ENCODE peak calls at places on chromosomes 13 and 19, in seven cellular contexts. One of them, this sample, is unnamed.

GRCh38 chr13:94309997-94310842 is 169.3 kb downstream of the DCT start:
- DNase-seq in IMR-90: peak; percentile 96
- DNase-seq in body of pancreas: no peak
- DNase-seq in uterus: no peak
- DNase-seq in testis: no peak
- DNase-seq in heart left ventricle: no peak
- DNase-seq in adrenal gland: no peak
- DNase-seq in this sample: no peak

GRCh38 chr13:100597253-100597652 is 8.7 kb upstream of the GGACT start:
- DNase-seq in IMR-90: peak; percentile 17
- DNase-seq in body of pancreas: no peak
- DNase-seq in uterus: no peak
- DNase-seq in testis: no peak
- DNase-seq in heart left ventricle: no peak
- DNase-seq in adrenal gland: no peak
- DNase-seq in this sample: no peak

GRCh38 chr13:112447761-112448603 is 71.8 kb downstream of the SPACA7 start:
- DNase-seq in IMR-90: no peak
- DNase-seq in body of pancreas: no peak
- DNase-seq in uterus: no peak
- DNase-seq in testis: no peak
- DNase-seq in heart left ventricle: no peak
- DNase-seq in adrenal gland: no peak
- DNase-seq in this sample: no peak

GRCh38 chr19:13881692-13882418 is 4.9 kb downstream of the NANOS3 start:
- DNase-seq in IMR-90: peak; percentile 39
- DNase-seq in body of pancreas: no peak
- DNase-seq in uterus: no peak
- DNase-seq in testis: peak; percentile 53
- DNase-seq in heart left ventricle: peak; percentile 35
- DNase-seq in adrenal gland: no peak
- DNase-seq in this sample: no peak

GRCh38 chr19:55251296-55252081 is 7.3 kb downstream of the PPP6R1 start:
- DNase-seq in IMR-90: peak; percentile 16
- DNase-seq in body of pancreas: no peak
- DNase-seq in uterus: no peak
- DNase-seq in testis: no peak
- DNase-seq in heart left ventricle: no peak
- DNase-seq in adrenal gland: no peak
- DNase-seq in this sample: peak; percentile 44

GRCh38 chr19:42207767-42208259 is 9.7 kb downstream of the DEDD2 start:
- DNase-seq in IMR-90: peak; percentile 89
- DNase-seq in body of pancreas: no peak
- DNase-seq in uterus: no peak
- DNase-seq in testis: no peak
- DNase-seq in heart left ventricle: no peak
- DNase-seq in adrenal gland: no peak
- DNase-seq in this sample: no peak

GRCh38 chr19:28021316-28022185 is 1191.4 kb downstream of the UQCRFS1 start:
- DNase-seq in IMR-90: no peak
- DNase-seq in body of pancreas: no peak
- DNase-seq in uterus: no peak
- DNase-seq in testis: no peak
- DNase-seq in heart left ventricle: no peak
- DNase-seq in adrenal gland: no peak
- DNase-seq in this sample: no peak

GRCh38 chr19:15971217-15971616 is 22.4 kb downstream of the OR10H4 start:
- DNase-seq in IMR-90: no peak
- DNase-seq in body of pancreas: no peak
- DNase-seq in uterus: no peak
- DNase-seq in testis: no peak
- DNase-seq in heart left ventricle: no peak
- DNase-seq in adrenal gland: no peak
- DNase-seq in this sample: no peak

GRCh38 chr19:1621021-1621420 is 15.8 kb upstream of the UQCR11 start:
- DNase-seq in IMR-90: no peak
- DNase-seq in body of pancreas: no peak
- DNase-seq in uterus: no peak
- DNase-seq in testis: no peak
- DNase-seq in heart left ventricle: no peak
- DNase-seq in adrenal gland: no peak
- DNase-seq in this sample: no peak

GRCh38 chr19:35331551-35332214 is 2.7 kb downstream of the CD22 start:
- DNase-seq in IMR-90: no peak
- DNase-seq in body of pancreas: no peak
- DNase-seq in uterus: no peak
- DNase-seq in testis: no peak
- DNase-seq in heart left ventricle: no peak
- DNase-seq in adrenal gland: no peak
- DNase-seq in this sample: no peak

GRCh38 chr13:77990973-77991372 is 72.3 kb upstream of the EDNRB start:
- DNase-seq in IMR-90: no peak
- DNase-seq in body of pancreas: no peak
- DNase-seq in uterus: no peak
- DNase-seq in testis: peak; percentile 28
- DNase-seq in heart left ventricle: peak; percentile 34
- DNase-seq in adrenal gland: peak; percentile 11
- DNase-seq in this sample: peak; percentile 1

GRCh38 chr13:113364933-113365371 is 1.0 kb upstream of the GRTP1 start:
- DNase-seq in IMR-90: no peak
- DNase-seq in body of pancreas: peak; percentile 33
- DNase-seq in uterus: peak; percentile 43
- DNase-seq in testis: peak; percentile 38
- DNase-seq in heart left ventricle: no peak
- DNase-seq in adrenal gland: no peak
- DNase-seq in this sample: no peak

GRCh38 chr13:108342369-108343289 is 73.1 kb downstream of the TNFSF13B start:
- DNase-seq in IMR-90: peak; percentile 35
- DNase-seq in body of pancreas: no peak
- DNase-seq in uterus: no peak
- DNase-seq in testis: peak; percentile 17
- DNase-seq in heart left ventricle: no peak
- DNase-seq in adrenal gland: no peak
- DNase-seq in this sample: peak; percentile 1

GRCh38 chr19:56978023-56978565 is 137.6 kb upstream of the PEG3 start:
- DNase-seq in IMR-90: no peak
- DNase-seq in body of pancreas: no peak
- DNase-seq in uterus: no peak
- DNase-seq in testis: peak; percentile 43
- DNase-seq in heart left ventricle: no peak
- DNase-seq in adrenal gland: no peak
- DNase-seq in this sample: no peak

GRCh38 chr13:50174630-50175029 is 159.4 kb downstream of the KCNRG start:
- DNase-seq in IMR-90: no peak
- DNase-seq in body of pancreas: no peak
- DNase-seq in uterus: no peak
- DNase-seq in testis: no peak
- DNase-seq in heart left ventricle: no peak
- DNase-seq in adrenal gland: no peak
- DNase-seq in this sample: no peak

GRCh38 chr19:18865973-18866799 is 29.8 kb downstream of the CERS1 start:
- DNase-seq in IMR-90: peak; percentile 36
- DNase-seq in body of pancreas: peak; percentile 44
- DNase-seq in uterus: peak; percentile 44
- DNase-seq in testis: peak; percentile 80
- DNase-seq in heart left ventricle: peak; percentile 61
- DNase-seq in adrenal gland: peak; percentile 51
- DNase-seq in this sample: peak; percentile 74

GRCh38 chr19:45455707-45456499 is 11.9 kb upstream of the FOSB start:
- DNase-seq in IMR-90: peak; percentile 99
- DNase-seq in body of pancreas: peak; percentile 97
- DNase-seq in uterus: peak; percentile 96
- DNase-seq in testis: peak; percentile 81
- DNase-seq in heart left ventricle: peak; percentile 88
- DNase-seq in adrenal gland: peak; percentile 98
- DNase-seq in this sample: peak; percentile 78

GRCh38 chr13:101417043-101417406 is 717 bp upstream of the NALCN start:
- DNase-seq in IMR-90: peak; percentile 84
- DNase-seq in body of pancreas: no peak
- DNase-seq in uterus: no peak
- DNase-seq in testis: no peak
- DNase-seq in heart left ventricle: no peak
- DNase-seq in adrenal gland: no peak
- DNase-seq in this sample: no peak

GRCh38 chr19:10593820-10594637 is 6.9 kb upstream of the AP1M2 start:
- DNase-seq in IMR-90: no peak
- DNase-seq in body of pancreas: peak; percentile 28
- DNase-seq in uterus: no peak
- DNase-seq in testis: peak; percentile 92
- DNase-seq in heart left ventricle: no peak
- DNase-seq in adrenal gland: peak; percentile 55
- DNase-seq in this sample: no peak

GRCh38 chr19:57192064-57192395 is 730 bp downstream of the ZNF264 start:
- DNase-seq in IMR-90: peak; percentile 4
- DNase-seq in body of pancreas: no peak
- DNase-seq in uterus: no peak
- DNase-seq in testis: no peak
- DNase-seq in heart left ventricle: no peak
- DNase-seq in adrenal gland: no peak
- DNase-seq in this sample: peak; percentile 42

GRCh38 chr13:110872034-110872767 is 42.7 kb downstream of the ANKRD10 start:
- DNase-seq in IMR-90: no peak
- DNase-seq in body of pancreas: no peak
- DNase-seq in uterus: peak; percentile 49
- DNase-seq in testis: no peak
- DNase-seq in heart left ventricle: no peak
- DNase-seq in adrenal gland: no peak
- DNase-seq in this sample: peak; percentile 16

GRCh38 chr13:92739306-92739818 is 487.2 kb upstream of the GPC6 start:
- DNase-seq in IMR-90: peak; percentile 5
- DNase-seq in body of pancreas: no peak
- DNase-seq in uterus: no peak
- DNase-seq in testis: no peak
- DNase-seq in heart left ventricle: no peak
- DNase-seq in adrenal gland: no peak
- DNase-seq in this sample: no peak

GRCh38 chr19:1884719-1885334 is 469 bp downstream of the ABHD17A start:
- DNase-seq in IMR-90: no peak
- DNase-seq in body of pancreas: no peak
- DNase-seq in uterus: no peak
- DNase-seq in testis: no peak
- DNase-seq in heart left ventricle: no peak
- DNase-seq in adrenal gland: no peak
- DNase-seq in this sample: peak; percentile 62

GRCh38 chr19:58546131-58546530 is 2.3 kb downstream of the TRIM28 start:
- DNase-seq in IMR-90: no peak
- DNase-seq in body of pancreas: no peak
- DNase-seq in uterus: no peak
- DNase-seq in testis: no peak
- DNase-seq in heart left ventricle: no peak
- DNase-seq in adrenal gland: no peak
- DNase-seq in this sample: no peak

GRCh38 chr19:58545286-58546068 is 1.6 kb downstream of the TRIM28 start:
- DNase-seq in IMR-90: no peak
- DNase-seq in body of pancreas: no peak
- DNase-seq in uterus: no peak
- DNase-seq in testis: no peak
- DNase-seq in heart left ventricle: no peak
- DNase-seq in adrenal gland: no peak
- DNase-seq in this sample: no peak

GRCh38 chr19:58544591-58545285 is 874 bp downstream of the TRIM28 start:
- DNase-seq in IMR-90: peak; percentile 47
- DNase-seq in body of pancreas: no peak
- DNase-seq in uterus: peak; percentile 36
- DNase-seq in testis: peak; percentile 61
- DNase-seq in heart left ventricle: no peak
- DNase-seq in adrenal gland: peak; percentile 60
- DNase-seq in this sample: no peak

GRCh38 chr19:58547323-58548312 is 3.8 kb downstream of the TRIM28 start:
- DNase-seq in IMR-90: no peak
- DNase-seq in body of pancreas: no peak
- DNase-seq in uterus: no peak
- DNase-seq in testis: no peak
- DNase-seq in heart left ventricle: no peak
- DNase-seq in adrenal gland: no peak
- DNase-seq in this sample: no peak

GRCh38 chr19:58543826-58544590 is at the start of gene TRIM28:
- DNase-seq in IMR-90: peak; percentile 99
- DNase-seq in body of pancreas: peak; percentile 98
- DNase-seq in uterus: peak; percentile 98
- DNase-seq in testis: peak; percentile 98
- DNase-seq in heart left ventricle: peak; percentile 98
- DNase-seq in adrenal gland: peak; percentile 98
- DNase-seq in this sample: no peak
- TF ChIP-seq POLR2A in IMR-90: peak; percentile 97
- TF ChIP-seq POLR2A in body of pancreas: peak; percentile 90
- TF ChIP-seq POLR2A in uterus: peak; percentile 98
- TF ChIP-seq POLR2A in testis: peak; percentile 95
- TF ChIP-seq POLR2A in heart left ventricle: peak; percentile 96
- TF ChIP-seq POLR2A in adrenal gland: peak; percentile 98
- TF ChIP-seq POLR2A in this sample: peak; percentile 90

GRCh38 chr13:95987841-95988240 is 65.4 kb downstream of the UGGT2 start:
- DNase-seq in IMR-90: no peak
- DNase-seq in body of pancreas: no peak
- DNase-seq in uterus: no peak
- DNase-seq in testis: no peak
- DNase-seq in heart left ventricle: no peak
- DNase-seq in adrenal gland: no peak
- DNase-seq in this sample: no peak
- TF ChIP-seq POLR2A in IMR-90: no peak
- TF ChIP-seq POLR2A in body of pancreas: no peak
- TF ChIP-seq POLR2A in uterus: no peak
- TF ChIP-seq POLR2A in testis: no peak
- TF ChIP-seq POLR2A in heart left ventricle: no peak
- TF ChIP-seq POLR2A in adrenal gland: no peak
- TF ChIP-seq POLR2A in this sample: no peak

DNA sequence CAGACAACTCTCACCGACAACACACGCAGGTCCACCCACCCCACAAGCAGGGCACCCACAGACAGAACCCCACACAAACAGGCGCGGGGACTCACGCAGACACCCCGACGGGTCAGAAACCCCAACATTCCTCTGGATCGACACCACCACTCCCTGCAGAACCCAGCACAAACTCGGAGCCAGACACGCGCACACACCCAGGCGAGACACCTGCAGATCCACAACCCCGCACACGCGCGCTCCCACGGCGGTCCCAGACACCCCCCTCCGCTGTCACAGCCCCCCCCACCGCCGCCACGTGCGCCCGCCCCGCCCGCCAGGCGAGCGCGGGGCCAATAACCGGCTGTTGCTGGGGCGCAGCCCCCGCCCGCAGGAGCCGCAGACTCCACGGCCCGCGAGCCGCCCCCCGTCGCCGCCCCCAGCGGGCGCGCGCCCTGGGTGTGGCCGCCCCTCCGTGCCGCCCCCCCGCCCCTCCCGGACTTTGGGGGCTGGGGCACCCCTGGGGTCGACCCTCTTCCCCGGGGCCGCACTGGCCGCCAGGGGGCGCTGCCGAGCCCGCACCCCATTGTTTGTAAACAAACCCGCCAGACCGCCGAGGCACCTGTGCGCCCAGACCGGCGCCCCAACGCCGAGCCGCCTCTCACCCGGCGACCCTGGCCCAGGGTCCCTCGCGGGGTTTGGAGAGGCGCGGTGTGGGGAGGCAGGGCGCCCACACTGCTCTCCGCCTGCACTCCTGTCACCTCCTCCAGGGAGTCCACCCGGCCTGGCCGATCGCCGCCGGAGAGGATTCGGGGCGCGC is 678 bp downstream of the BBC3 start:
- DNase-seq in IMR-90: peak; percentile 18
- DNase-seq in body of pancreas: peak; percentile 73
- DNase-seq in uterus: peak; percentile 71
- DNase-seq in testis: peak; percentile 72
- DNase-seq in heart left ventricle: peak; percentile 71
- DNase-seq in adrenal gland: peak; percentile 57
- DNase-seq in this sample: peak; percentile 90
- TF ChIP-seq POLR2A in IMR-90: no peak
- TF ChIP-seq POLR2A in body of pancreas: no peak
- TF ChIP-seq POLR2A in uterus: no peak
- TF ChIP-seq POLR2A in testis: no peak
- TF ChIP-seq POLR2A in heart left ventricle: no peak
- TF ChIP-seq POLR2A in adrenal gland: no peak
- TF ChIP-seq POLR2A in this sample: no peak

GRCh38 chr19:4007021-4007835 is at the start of gene PIAS4:
- DNase-seq in IMR-90: peak; percentile 90
- DNase-seq in body of pancreas: peak; percentile 96
- DNase-seq in uterus: peak; percentile 94
- DNase-seq in testis: peak; percentile 96
- DNase-seq in heart left ventricle: peak; percentile 96
- DNase-seq in adrenal gland: peak; percentile 95
- DNase-seq in this sample: peak; percentile 99
- TF ChIP-seq POLR2A in IMR-90: peak; percentile 52
- TF ChIP-seq POLR2A in body of pancreas: peak; percentile 71
- TF ChIP-seq POLR2A in uterus: peak; percentile 52
- TF ChIP-seq POLR2A in testis: no peak
- TF ChIP-seq POLR2A in heart left ventricle: peak; percentile 61
- TF ChIP-seq POLR2A in adrenal gland: peak; percentile 39
- TF ChIP-seq POLR2A in this sample: peak; percentile 57